ENCODE peak calls at places on chromosomes 7 and 10, in five cellular contexts. One of them, this sample, is unnamed.

GRCh38 chr10:132375116-132375794 is 21.7 kb upstream of the PWWP2B start:
- DNase-seq in stimulated activated CD4-positive, alpha-beta T cell treated with anti-CD3 and anti-CD28 coated beads, TNF-alpha, amount 100 ng/mL, for 1 hour: no peak
- DNase-seq in osteoblast: peak
- DNase-seq in astrocyte of the spinal cord: no peak
- DNase-seq in AG08395: no peak
- DNase-seq in this sample: no peak

GRCh38 chr7:75054744-75055527 is 18.7 kb downstream of the RCC1L start:
- DNase-seq in astrocyte of the spinal cord: peak
- DNase-seq in AG08395: peak
- DNase-seq in stimulated activated CD4-positive, alpha-beta T cell treated with anti-CD3 and anti-CD28 coated beads, TNF-alpha, amount 100 ng/mL, for 1 hour: no peak
- DNase-seq in osteoblast: peak
- DNase-seq in this sample: peak

GRCh38 chr7:42407311-42407710 is 170.3 kb upstream of the GLI3 start:
- DNase-seq in AG08395: no peak
- DNase-seq in stimulated activated CD4-positive, alpha-beta T cell treated with anti-CD3 and anti-CD28 coated beads, TNF-alpha, amount 100 ng/mL, for 1 hour: no peak
- DNase-seq in astrocyte of the spinal cord: no peak
- DNase-seq in osteoblast: no peak
- DNase-seq in this sample: peak

GRCh38 chr10:70348228-70348850 is 34.1 kb downstream of the LRRC20 start:
- DNase-seq in stimulated activated CD4-positive, alpha-beta T cell treated with anti-CD3 and anti-CD28 coated beads, TNF-alpha, amount 100 ng/mL, for 1 hour: no peak
- DNase-seq in AG08395: peak
- DNase-seq in astrocyte of the spinal cord: peak
- DNase-seq in osteoblast: no peak
- DNase-seq in this sample: peak

GRCh38 chr7:30433082-30433481 is 45.5 kb downstream of the NOD1 start:
- DNase-seq in astrocyte of the spinal cord: peak
- DNase-seq in AG08395: peak
- DNase-seq in osteoblast: peak
- DNase-seq in stimulated activated CD4-positive, alpha-beta T cell treated with anti-CD3 and anti-CD28 coated beads, TNF-alpha, amount 100 ng/mL, for 1 hour: no peak
- DNase-seq in this sample: peak

GRCh38 chr7:66697451-66698438 is 42.8 kb upstream of the RABGEF1 start:
- DNase-seq in stimulated activated CD4-positive, alpha-beta T cell treated with anti-CD3 and anti-CD28 coated beads, TNF-alpha, amount 100 ng/mL, for 1 hour: no peak
- DNase-seq in AG08395: peak
- DNase-seq in osteoblast: peak
- DNase-seq in astrocyte of the spinal cord: peak
- DNase-seq in this sample: peak

GRCh38 chr10:59757966-59758365 is 4.7 kb upstream of the MRLN start:
- DNase-seq in AG08395: no peak
- DNase-seq in stimulated activated CD4-positive, alpha-beta T cell treated with anti-CD3 and anti-CD28 coated beads, TNF-alpha, amount 100 ng/mL, for 1 hour: no peak
- DNase-seq in astrocyte of the spinal cord: peak
- DNase-seq in osteoblast: no peak
- DNase-seq in this sample: no peak

GRCh38 chr7:131945313-131945831 is 388.9 kb upstream of the PODXL start:
- DNase-seq in stimulated activated CD4-positive, alpha-beta T cell treated with anti-CD3 and anti-CD28 coated beads, TNF-alpha, amount 100 ng/mL, for 1 hour: no peak
- DNase-seq in astrocyte of the spinal cord: peak
- DNase-seq in AG08395: peak
- DNase-seq in osteoblast: peak
- DNase-seq in this sample: peak

GRCh38 chr10:130127612-130128607 is 8.3 kb upstream of the GLRX3 start:
- DNase-seq in stimulated activated CD4-positive, alpha-beta T cell treated with anti-CD3 and anti-CD28 coated beads, TNF-alpha, amount 100 ng/mL, for 1 hour: peak
- DNase-seq in osteoblast: peak
- DNase-seq in AG08395: peak
- DNase-seq in astrocyte of the spinal cord: peak
- DNase-seq in this sample: peak

GRCh38 chr10:92972066-92972870 is 88.3 kb upstream of the CYP26C1 start:
- DNase-seq in astrocyte of the spinal cord: peak
- DNase-seq in AG08395: peak
- DNase-seq in osteoblast: peak
- DNase-seq in stimulated activated CD4-positive, alpha-beta T cell treated with anti-CD3 and anti-CD28 coated beads, TNF-alpha, amount 100 ng/mL, for 1 hour: no peak
- DNase-seq in this sample: no peak

GRCh38 chr7:28811003-28811402 is 147.1 kb downstream of the TRIL start:
- DNase-seq in stimulated activated CD4-positive, alpha-beta T cell treated with anti-CD3 and anti-CD28 coated beads, TNF-alpha, amount 100 ng/mL, for 1 hour: no peak
- DNase-seq in osteoblast: no peak
- DNase-seq in AG08395: no peak
- DNase-seq in astrocyte of the spinal cord: no peak
- DNase-seq in this sample: peak

GRCh38 chr7:4156190-4156589 is 525.9 kb upstream of the FOXK1 start:
- DNase-seq in astrocyte of the spinal cord: no peak
- DNase-seq in osteoblast: no peak
- DNase-seq in AG08395: no peak
- DNase-seq in stimulated activated CD4-positive, alpha-beta T cell treated with anti-CD3 and anti-CD28 coated beads, TNF-alpha, amount 100 ng/mL, for 1 hour: no peak
- DNase-seq in this sample: no peak

GRCh38 chr7:14507617-14508016 is 394.9 kb downstream of the DGKB start:
- DNase-seq in AG08395: no peak
- DNase-seq in osteoblast: no peak
- DNase-seq in astrocyte of the spinal cord: peak
- DNase-seq in stimulated activated CD4-positive, alpha-beta T cell treated with anti-CD3 and anti-CD28 coated beads, TNF-alpha, amount 100 ng/mL, for 1 hour: no peak
- DNase-seq in this sample: no peak

GRCh38 chr7:5282464-5283316 is at the start of gene SLC29A4:
- DNase-seq in stimulated activated CD4-positive, alpha-beta T cell treated with anti-CD3 and anti-CD28 coated beads, TNF-alpha, amount 100 ng/mL, for 1 hour: no peak
- DNase-seq in astrocyte of the spinal cord: no peak
- DNase-seq in osteoblast: peak
- DNase-seq in AG08395: no peak
- DNase-seq in this sample: peak

GRCh38 chr10:43898592-43898991 is 249.9 kb upstream of the ZNF32 start:
- DNase-seq in stimulated activated CD4-positive, alpha-beta T cell treated with anti-CD3 and anti-CD28 coated beads, TNF-alpha, amount 100 ng/mL, for 1 hour: no peak
- DNase-seq in osteoblast: no peak
- DNase-seq in AG08395: no peak
- DNase-seq in astrocyte of the spinal cord: no peak
- DNase-seq in this sample: no peak

GRCh38 chr10:107081644-107082043 is 82.9 kb downstream of the SORCS1 start:
- DNase-seq in astrocyte of the spinal cord: no peak
- DNase-seq in AG08395: no peak
- DNase-seq in osteoblast: no peak
- DNase-seq in stimulated activated CD4-positive, alpha-beta T cell treated with anti-CD3 and anti-CD28 coated beads, TNF-alpha, amount 100 ng/mL, for 1 hour: no peak
- DNase-seq in this sample: peak

GRCh38 chr10:44990302-44990655 is 10.4 kb upstream of the ZNF22 start:
- DNase-seq in osteoblast: no peak
- DNase-seq in stimulated activated CD4-positive, alpha-beta T cell treated with anti-CD3 and anti-CD28 coated beads, TNF-alpha, amount 100 ng/mL, for 1 hour: no peak
- DNase-seq in AG08395: no peak
- DNase-seq in astrocyte of the spinal cord: no peak
- DNase-seq in this sample: no peak

GRCh38 chr7:138125598-138126111 is 49.4 kb downstream of the AKR1D1 start:
- DNase-seq in AG08395: peak
- DNase-seq in stimulated activated CD4-positive, alpha-beta T cell treated with anti-CD3 and anti-CD28 coated beads, TNF-alpha, amount 100 ng/mL, for 1 hour: no peak
- DNase-seq in astrocyte of the spinal cord: peak
- DNase-seq in osteoblast: peak
- DNase-seq in this sample: peak

GRCh38 chr10:5447611-5448071 is 35.3 kb downstream of the NET1 start:
- DNase-seq in AG08395: no peak
- DNase-seq in astrocyte of the spinal cord: no peak
- DNase-seq in stimulated activated CD4-positive, alpha-beta T cell treated with anti-CD3 and anti-CD28 coated beads, TNF-alpha, amount 100 ng/mL, for 1 hour: no peak
- DNase-seq in osteoblast: no peak
- DNase-seq in this sample: no peak

GRCh38 chr10:113993489-113993932 is 50.2 kb upstream of the ADRB1 start:
- DNase-seq in astrocyte of the spinal cord: peak
- DNase-seq in stimulated activated CD4-positive, alpha-beta T cell treated with anti-CD3 and anti-CD28 coated beads, TNF-alpha, amount 100 ng/mL, for 1 hour: no peak
- DNase-seq in osteoblast: no peak
- DNase-seq in AG08395: peak
- DNase-seq in this sample: peak

GRCh38 chr10:129046074-129046681 is 420.9 kb upstream of the MGMT start:
- DNase-seq in osteoblast: peak
- DNase-seq in AG08395: no peak
- DNase-seq in stimulated activated CD4-positive, alpha-beta T cell treated with anti-CD3 and anti-CD28 coated beads, TNF-alpha, amount 100 ng/mL, for 1 hour: no peak
- DNase-seq in astrocyte of the spinal cord: peak
- DNase-seq in this sample: no peak

GRCh38 chr10:81157649-81158048 is 619.9 kb downstream of the SH2D4B start:
- DNase-seq in osteoblast: no peak
- DNase-seq in stimulated activated CD4-positive, alpha-beta T cell treated with anti-CD3 and anti-CD28 coated beads, TNF-alpha, amount 100 ng/mL, for 1 hour: no peak
- DNase-seq in astrocyte of the spinal cord: no peak
- DNase-seq in AG08395: no peak
- DNase-seq in this sample: no peak

GRCh38 chr10:80204193-80204714 is 1.1 kb downstream of the ANXA11 start:
- DNase-seq in astrocyte of the spinal cord: peak
- DNase-seq in osteoblast: no peak
- DNase-seq in AG08395: no peak
- DNase-seq in stimulated activated CD4-positive, alpha-beta T cell treated with anti-CD3 and anti-CD28 coated beads, TNF-alpha, amount 100 ng/mL, for 1 hour: no peak
- DNase-seq in this sample: no peak

GRCh38 chr10:1666147-1666546 is 71.2 kb downstream of the ADARB2 start:
- DNase-seq in AG08395: no peak
- DNase-seq in osteoblast: peak
- DNase-seq in astrocyte of the spinal cord: no peak
- DNase-seq in stimulated activated CD4-positive, alpha-beta T cell treated with anti-CD3 and anti-CD28 coated beads, TNF-alpha, amount 100 ng/mL, for 1 hour: no peak
- DNase-seq in this sample: no peak

GRCh38 chr7:96495751-96496216 is 173.9 kb upstream of the SLC25A13 start:
- DNase-seq in AG08395: no peak
- DNase-seq in osteoblast: no peak
- DNase-seq in astrocyte of the spinal cord: no peak
- DNase-seq in stimulated activated CD4-positive, alpha-beta T cell treated with anti-CD3 and anti-CD28 coated beads, TNF-alpha, amount 100 ng/mL, for 1 hour: no peak
- DNase-seq in this sample: no peak

GRCh38 chr7:75905785-75906604 is 9.0 kb upstream of the POR start:
- DNase-seq in stimulated activated CD4-positive, alpha-beta T cell treated with anti-CD3 and anti-CD28 coated beads, TNF-alpha, amount 100 ng/mL, for 1 hour: no peak
- DNase-seq in osteoblast: peak
- DNase-seq in astrocyte of the spinal cord: peak
- DNase-seq in AG08395: peak
- DNase-seq in this sample: peak

GRCh38 chr10:1300218-1300617 is 244.0 kb downstream of the WDR37 start:
- DNase-seq in astrocyte of the spinal cord: no peak
- DNase-seq in stimulated activated CD4-positive, alpha-beta T cell treated with anti-CD3 and anti-CD28 coated beads, TNF-alpha, amount 100 ng/mL, for 1 hour: no peak
- DNase-seq in osteoblast: no peak
- DNase-seq in AG08395: no peak
- DNase-seq in this sample: no peak

GRCh38 chr7:132500727-132501410 is 75.4 kb downstream of the PLXNA4 start:
- DNase-seq in AG08395: peak
- DNase-seq in osteoblast: peak
- DNase-seq in stimulated activated CD4-positive, alpha-beta T cell treated with anti-CD3 and anti-CD28 coated beads, TNF-alpha, amount 100 ng/mL, for 1 hour: no peak
- DNase-seq in astrocyte of the spinal cord: peak
- DNase-seq in this sample: no peak

GRCh38 chr10:132148261-132149251 is 38.2 kb upstream of the DPYSL4 start:
- DNase-seq in astrocyte of the spinal cord: no peak
- DNase-seq in osteoblast: no peak
- DNase-seq in AG08395: no peak
- DNase-seq in stimulated activated CD4-positive, alpha-beta T cell treated with anti-CD3 and anti-CD28 coated beads, TNF-alpha, amount 100 ng/mL, for 1 hour: no peak
- DNase-seq in this sample: no peak

GRCh38 chr7:99379043-99379577 is 4.6 kb downstream of the ARPC1B start:
- DNase-seq in astrocyte of the spinal cord: peak
- DNase-seq in AG08395: peak
- DNase-seq in osteoblast: peak
- DNase-seq in stimulated activated CD4-positive, alpha-beta T cell treated with anti-CD3 and anti-CD28 coated beads, TNF-alpha, amount 100 ng/mL, for 1 hour: peak
- DNase-seq in this sample: peak

GRCh38 chr10:1370298-1370697 is 314.1 kb downstream of the WDR37 start:
- DNase-seq in AG08395: no peak
- DNase-seq in stimulated activated CD4-positive, alpha-beta T cell treated with anti-CD3 and anti-CD28 coated beads, TNF-alpha, amount 100 ng/mL, for 1 hour: no peak
- DNase-seq in osteoblast: no peak
- DNase-seq in astrocyte of the spinal cord: no peak
- DNase-seq in this sample: no peak

GRCh38 chr7:12943781-12944180 is 256.3 kb downstream of the ARL4A start:
- DNase-seq in AG08395: no peak
- DNase-seq in osteoblast: no peak
- DNase-seq in astrocyte of the spinal cord: no peak
- DNase-seq in stimulated activated CD4-positive, alpha-beta T cell treated with anti-CD3 and anti-CD28 coated beads, TNF-alpha, amount 100 ng/mL, for 1 hour: no peak
- DNase-seq in this sample: no peak

GRCh38 chr7:44284216-44284615 is 41.2 kb downstream of the CAMK2B start:
- DNase-seq in astrocyte of the spinal cord: no peak
- DNase-seq in osteoblast: peak
- DNase-seq in stimulated activated CD4-positive, alpha-beta T cell treated with anti-CD3 and anti-CD28 coated beads, TNF-alpha, amount 100 ng/mL, for 1 hour: no peak
- DNase-seq in AG08395: no peak
- DNase-seq in this sample: no peak

GRCh38 chr10:5023126-5023701 is 19.6 kb upstream of the AKR1C2 start:
- DNase-seq in AG08395: no peak
- DNase-seq in astrocyte of the spinal cord: no peak
- DNase-seq in osteoblast: no peak
- DNase-seq in stimulated activated CD4-positive, alpha-beta T cell treated with anti-CD3 and anti-CD28 coated beads, TNF-alpha, amount 100 ng/mL, for 1 hour: no peak
- DNase-seq in this sample: no peak

GRCh38 chr7:17300012-17300411 is 1.6 kb downstream of the AHR start:
- DNase-seq in astrocyte of the spinal cord: no peak
- DNase-seq in stimulated activated CD4-positive, alpha-beta T cell treated with anti-CD3 and anti-CD28 coated beads, TNF-alpha, amount 100 ng/mL, for 1 hour: no peak
- DNase-seq in osteoblast: no peak
- DNase-seq in AG08395: no peak
- DNase-seq in this sample: no peak

This sample was measured in pons.